ENCODE peak calls at places on chromosomes 2 and 18, in five cellular contexts. X, S, E, P and T are unnamed samples.

GRCh38 chr18:58714259-58714658 is 43.0 kb downstream of the MALT1 start:
- DNase-seq in X (no peak), E (no peak), P (no peak), S (no peak), T (no peak)

GRCh38 chr2:172311921-172312345 is 115.5 kb upstream of the ITGA6 start:
- DNase-seq in X (no peak), S (no peak), E (no peak), P (no peak), T (no peak)

GRCh38 chr2:78979380-78980238 is 45.9 kb upstream of the REG3G start:
- DNase-seq in S (no peak), X (peak; percentile 39), P (no peak), E (no peak), T (peak; percentile 88)

GRCh38 chr2:166382-166781 is 97.5 kb downstream of the SH3YL1 start:
- DNase-seq in E (no peak), S (no peak), P (no peak), X (no peak), T (peak; percentile 4)

GRCh38 chr2:172725284-172725683 is 10.4 kb upstream of the RAPGEF4 start:
- DNase-seq in S (no peak), X (no peak), P (no peak), E (no peak), T (no peak)

GRCh38 chr2:23705771-23706612 is 220.9 kb downstream of the ATAD2B start:
- DNase-seq in S (no peak), E (no peak), P (no peak), X (no peak), T (no peak)

GRCh38 chr2:239184968-239185903 is 215.6 kb downstream of the HDAC4 start:
- DNase-seq in E (no peak), X (no peak), S (no peak), P (no peak), T (no peak)

GRCh38 chr2:28624798-28625701 is 126.6 kb upstream of the PPP1CB start:
- DNase-seq in E (peak; percentile 58), S (peak; percentile 65), P (no peak), X (peak; percentile 40), T (peak; percentile 22)

GRCh38 chr2:169462896-169463695 is 16.2 kb upstream of the BBS5 start:
- DNase-seq in X (peak; percentile 92), E (peak; percentile 89), P (no peak), S (peak; percentile 90), T (no peak)

GRCh38 chr2:39024833-39025232 is 96.0 kb downstream of the SOS1 start:
- DNase-seq in S (peak; percentile 55), X (peak; percentile 72), P (peak; percentile 6), E (peak; percentile 50), T (no peak)

GRCh38 chr2:55587-56448 is 9.5 kb upstream of the FAM110C start:
- DNase-seq in P (no peak), E (no peak), X (no peak), S (no peak), T (no peak)

GRCh38 chr2:216316743-216317142 is 55.5 kb downstream of the MARCHF4 start:
- DNase-seq in S (peak; percentile 82), E (peak; percentile 73), X (peak; percentile 89), P (no peak), T (no peak)

GRCh38 chr2:108633379-108633778 is 85.9 kb upstream of the RANBP2 start:
- DNase-seq in E (no peak), S (no peak), P (no peak), X (no peak), T (no peak)

GRCh38 chr2:9709539-9710285 is 78.9 kb upstream of the YWHAQ start:
- DNase-seq in P (no peak), X (no peak), S (no peak), E (no peak), T (no peak)

GRCh38 chr18:76487076-76487475 is 8.0 kb downstream of the ZNF516 start:
- DNase-seq in P (no peak), E (no peak), X (no peak), S (no peak), T (no peak)

GRCh38 chr2:201233192-201234166 is 26.9 kb upstream of the CASP8 start:
- DNase-seq in P (peak; percentile 83), X (peak; percentile 36), S (peak; percentile 27), E (peak; percentile 6), T (peak; percentile 89)

GRCh38 chr18:32974421-32975165 is 201.8 kb upstream of the KLHL14 start:
- DNase-seq in S (peak; percentile 35), E (peak; percentile 6), X (no peak), P (no peak), T (no peak)

GRCh38 chr2:60423066-60423465 is 130.4 kb downstream of the BCL11A start:
- DNase-seq in E (no peak), P (no peak), S (no peak), X (no peak), T (no peak)

GRCh38 chr2:145931836-145932352 is 1412.0 kb upstream of the ZEB2 start:
- DNase-seq in X (no peak), S (peak; percentile 9), E (no peak), P (no peak), T (peak; percentile 90)

GRCh38 chr2:37281916-37282315 is 42.7 kb downstream of the PRKD3 start:
- DNase-seq in E (no peak), S (no peak), P (no peak), X (no peak), T (no peak)

GRCh38 chr18:11572201-11572600 is 37.2 kb upstream of the SLC35G4 start:
- DNase-seq in E (no peak), S (no peak), P (no peak), X (no peak), T (no peak)

GRCh38 chr2:225041210-225041870 is 928 bp downstream of the DOCK10 start:
- DNase-seq in E (peak; percentile 48), S (peak; percentile 55), X (peak; percentile 67), P (no peak), T (peak; percentile 24)
- TF ChIP-seq EZH2 in E (no peak), S (no peak), X (no peak), P (no peak), T (no peak)

GRCh38 chr2:199455186-199455532 is 2.6 kb downstream of the SATB2 start:
- DNase-seq in X (no peak), P (no peak), E (no peak), S (no peak), T (no peak)

GRCh38 chr2:199457147-199458016 is at the start of gene SATB2:
- DNase-seq in S (peak; percentile 82), P (peak; percentile 65), X (peak; percentile 90), E (peak; percentile 76), T (peak; percentile 78)

GRCh38 chr2:199455533-199456382 is 2.0 kb downstream of the SATB2 start:
- DNase-seq in X (peak; percentile 55), P (peak; percentile 39), S (peak; percentile 60), E (peak; percentile 41), T (peak; percentile 79)

GRCh38 chr2:199458017-199458805 is 472 bp upstream of the SATB2 start:
- DNase-seq in X (peak; percentile 74), E (peak; percentile 46), S (peak; percentile 63), P (peak; percentile 22), T (peak; percentile 88)

DNA sequence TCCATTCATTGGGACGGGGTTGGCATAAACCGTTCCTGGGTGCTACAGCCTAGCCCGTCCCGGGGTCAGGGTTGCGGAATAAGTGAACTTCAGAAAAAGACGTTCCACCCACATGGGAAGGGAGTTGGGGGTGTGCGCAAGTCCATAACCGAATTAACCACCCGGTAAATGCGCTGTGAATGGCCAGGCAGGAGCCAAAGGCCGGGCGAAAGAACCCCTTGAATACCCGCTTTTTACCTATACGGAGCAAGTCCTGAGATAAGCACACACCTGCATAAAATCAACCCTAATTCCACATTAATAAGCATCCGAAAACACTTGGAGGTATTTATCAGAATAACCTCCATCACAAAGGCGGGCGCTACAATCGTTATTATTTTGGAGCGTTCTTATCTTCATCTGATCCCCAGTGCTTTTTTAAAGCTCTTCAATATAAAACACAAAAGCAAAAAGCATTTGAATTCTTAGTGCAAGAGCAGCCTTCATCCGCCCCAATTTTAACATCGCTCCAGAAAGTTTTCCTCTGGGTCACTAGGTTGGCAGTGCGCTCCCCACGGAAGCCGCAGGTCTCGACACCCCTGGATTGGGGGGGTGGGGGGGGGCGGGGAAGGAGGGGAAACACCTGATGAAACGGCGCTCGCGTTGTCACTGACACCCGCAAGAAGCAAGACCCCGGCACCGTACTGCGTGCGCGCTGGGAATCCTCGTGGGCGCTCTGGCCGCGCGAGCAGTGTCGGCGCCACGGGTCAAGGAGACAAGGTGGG is 1.2 kb downstream of the SATB2 start:
- DNase-seq in P (no peak), E (no peak), S (no peak), X (peak; percentile 34), T (peak; percentile 24)
- TF ChIP-seq EZH2 in P (no peak), E (no peak), S (no peak), X (no peak), T (no peak)

GRCh38 chr2:47572136-47572535 is 169.2 kb downstream of the MSH2 start:
- DNase-seq in X (no peak), S (no peak), E (no peak), P (no peak), T (no peak)
- TF ChIP-seq EZH2 in X (no peak), S (no peak), E (no peak), P (no peak), T (no peak)

DNA sequence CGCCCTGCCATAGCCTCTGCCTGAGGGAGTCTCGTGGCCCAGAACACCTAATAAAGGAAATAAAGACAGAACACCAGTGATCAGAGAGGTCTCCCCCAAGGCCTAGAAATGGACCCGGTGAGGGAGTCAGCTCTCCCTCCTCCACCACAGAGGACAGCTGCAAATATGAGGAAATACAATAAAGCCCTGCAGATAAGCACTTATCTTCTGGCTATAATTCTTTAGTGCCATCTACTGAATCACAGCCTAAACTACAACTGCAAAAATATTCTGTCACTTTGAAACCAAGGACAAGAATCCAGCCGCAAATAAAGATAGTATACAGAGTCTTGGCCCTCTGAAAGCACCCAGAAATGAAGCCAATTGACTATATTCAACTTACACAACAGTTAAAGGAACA is 42.4 kb upstream of the TACR1 start:
- DNase-seq in E (no peak), S (peak; percentile 13), X (peak; percentile 17), P (peak; percentile 4), T (peak; percentile 29)
- TF ChIP-seq EZH2 in E (no peak), S (no peak), X (no peak), P (no peak), T (no peak)

DNA sequence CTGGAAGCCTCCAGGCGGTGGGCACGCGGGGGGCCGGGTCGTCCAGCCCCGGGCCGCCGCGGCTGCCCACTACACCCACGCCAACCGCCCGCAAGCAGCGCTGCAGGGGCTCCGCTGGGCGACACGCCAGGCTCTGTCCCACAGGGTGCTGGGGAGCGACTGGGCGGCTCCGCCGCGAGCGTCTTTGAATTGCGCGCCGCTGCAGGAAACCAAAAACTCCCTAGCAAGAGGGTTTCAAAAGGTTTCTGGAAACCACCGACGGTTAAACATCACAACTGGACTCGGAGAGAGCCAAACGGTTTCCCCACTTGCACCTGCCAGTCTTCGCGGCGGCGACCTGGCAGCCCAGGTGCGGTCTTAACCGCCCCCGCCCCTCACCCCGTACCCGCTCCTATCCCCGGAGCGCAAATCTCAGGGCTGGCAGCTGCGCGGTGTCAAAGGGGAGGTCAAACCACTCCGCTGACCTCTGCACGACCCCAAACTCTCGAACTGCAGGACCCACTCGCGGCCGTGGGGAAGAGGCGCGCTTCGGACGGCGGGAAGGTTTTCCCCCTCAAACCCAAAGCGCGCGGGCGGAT is 1.0 kb downstream of the CXCR4 start:
- DNase-seq in X (no peak), E (no peak), P (no peak), S (no peak), T (peak; percentile 11)
- TF ChIP-seq EZH2 in X (peak; percentile 75), E (no peak), P (no peak), S (no peak), T (peak; percentile 40)

GRCh38 chr2:99863914-99864273 is 278.5 kb downstream of the AFF3 start:
- DNase-seq in X (no peak), S (peak; percentile 77), E (peak; percentile 74), P (no peak), T (no peak)
- TF ChIP-seq EZH2 in X (no peak), S (no peak), E (no peak), P (no peak), T (no peak)